ENCODE peak calls at places on chromosomes 6 and 20, in five cellular contexts. G is fibroblast of lung, V is mesothelial cell of epicardium, P is RWPE1, E is suprapubic skin. B is an unnamed sample.

GRCh38 chr20:43721429-43722152 is 5.2 kb downstream of the GTSF1L start:
- DNase-seq in G (no peak), V (no peak), P (no peak), E (no peak), B (no peak)

GRCh38 chr6:85461806-85462185 is 11.9 kb downstream of the NT5E start:
- DNase-seq in G (no peak), V (no peak), P (no peak), E (no peak), B (no peak)

GRCh38 chr6:138498575-138499302 is 555 bp downstream of the NHSL1 start:
- DNase-seq in G (peak; percentile 41), V (no peak), P (no peak), E (no peak), B (no peak)

GRCh38 chr6:27795697-27796494 is 116.3 kb downstream of the OR2B2 start:
- DNase-seq in G (peak; percentile 79), V (no peak), P (peak; percentile 74), E (no peak), B (no peak)

GRCh38 chr6:67676892-67677291 is 958.2 kb upstream of the ADGRB3 start:
- DNase-seq in G (no peak), V (no peak), P (no peak), E (no peak), B (no peak)

GRCh38 chr6:39684790-39685485 is 40.3 kb downstream of the KIF6 start:
- DNase-seq in G (peak; percentile 41), V (no peak), P (no peak), E (no peak), B (no peak)

GRCh38 chr6:63573899-63574553 is 1.7 kb downstream of the LOC128125822 start:
- DNase-seq in G (peak; percentile 58), V (no peak), P (no peak), E (no peak), B (no peak)

GRCh38 chr20:47816487-47817451 is 31.5 kb upstream of the SULF2 start:
- DNase-seq in G (no peak), V (no peak), P (no peak), E (no peak), B (peak; percentile 53)

GRCh38 chr6:153947817-153948447 is 91.1 kb upstream of the OPRM1 start:
- DNase-seq in G (no peak), V (peak; percentile 44), P (peak; percentile 5), E (no peak), B (no peak)

GRCh38 chr20:19401096-19401495 is 188.7 kb downstream of the SLC24A3 start:
- DNase-seq in G (no peak), V (no peak), P (no peak), E (no peak), B (no peak)

GRCh38 chr20:57622201-57622570 is 2.0 kb upstream of the ZBP1 start:
- DNase-seq in G (no peak), V (no peak), P (no peak), E (no peak), B (no peak)
- TF ChIP-seq CTCF in G (no peak), V (no peak), P (no peak), E (no peak), B (no peak)

GRCh38 chr20:57594092-57594911 is 25.9 kb downstream of the ZBP1 start:
- DNase-seq in G (peak; percentile 11), V (peak; percentile 76), P (peak; percentile 77), E (no peak), B (no peak)
- TF ChIP-seq CTCF in G (peak; percentile 68), V (peak; percentile 97), P (peak; percentile 97), E (peak; percentile 67), B (peak; percentile 97)

DNA sequence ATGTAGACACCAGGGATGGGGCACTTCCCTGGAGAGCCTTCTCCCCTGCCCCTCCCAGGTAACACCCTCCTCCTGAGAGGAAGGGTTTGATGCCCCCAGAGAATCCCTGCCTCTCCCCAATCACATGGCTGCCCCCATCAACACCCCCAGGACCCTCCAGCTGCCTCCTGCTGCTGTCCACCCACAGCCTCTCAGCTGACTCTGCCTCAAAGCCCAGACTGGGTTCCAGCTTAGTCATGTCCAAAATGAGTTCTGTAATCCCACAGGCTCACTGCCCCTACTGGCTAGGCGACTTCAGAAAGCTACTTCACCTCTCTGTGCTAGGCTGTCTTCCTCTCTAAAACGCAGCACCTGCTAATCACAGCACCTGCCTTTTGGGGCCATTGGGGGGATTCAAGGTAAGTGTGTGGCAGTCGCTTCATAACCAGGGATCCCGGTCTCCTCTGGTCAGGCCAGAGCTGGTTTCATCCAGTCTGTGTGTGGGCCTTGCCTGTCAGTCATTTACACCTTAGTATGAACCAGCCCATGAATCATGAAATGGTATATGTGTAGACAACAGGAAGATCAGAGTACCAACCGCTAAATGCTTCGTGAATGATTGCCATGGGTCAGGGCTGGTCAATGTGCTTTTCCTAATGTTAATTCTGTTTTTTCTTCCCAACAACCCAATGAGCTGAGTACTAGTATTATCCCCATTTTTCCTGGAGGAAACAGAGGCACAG is 40.4 kb downstream of the TFEB start:
- DNase-seq in G (peak; percentile 53), V (no peak), P (no peak), E (no peak), B (no peak)
- TF ChIP-seq CTCF in G (no peak), V (no peak), P (no peak), E (no peak), B (no peak)

DNA sequence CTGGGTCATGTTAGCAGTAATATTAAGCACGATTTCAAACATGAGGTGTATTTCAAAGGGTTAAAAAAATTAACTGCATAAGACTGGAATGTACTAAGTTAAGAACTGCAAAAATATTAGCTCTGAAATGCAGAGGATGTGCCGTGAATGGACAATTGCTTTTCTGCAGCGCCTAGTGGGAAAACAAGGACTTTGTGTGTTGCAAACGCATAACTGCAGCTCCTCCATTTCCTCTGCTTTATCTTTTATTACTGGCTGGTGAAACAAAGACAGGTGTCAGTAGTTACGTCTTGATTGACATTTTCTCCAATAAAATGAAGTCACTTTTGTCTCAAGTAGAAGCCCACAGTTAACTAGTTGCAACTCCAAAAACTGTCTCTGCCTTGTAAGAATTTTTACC is 1.7 kb downstream of the PDE7B start:
- DNase-seq in G (peak; percentile 36), V (no peak), P (no peak), E (no peak), B (no peak)
- TF ChIP-seq CTCF in G (no peak), V (no peak), P (no peak), E (no peak), B (no peak)

DNA sequence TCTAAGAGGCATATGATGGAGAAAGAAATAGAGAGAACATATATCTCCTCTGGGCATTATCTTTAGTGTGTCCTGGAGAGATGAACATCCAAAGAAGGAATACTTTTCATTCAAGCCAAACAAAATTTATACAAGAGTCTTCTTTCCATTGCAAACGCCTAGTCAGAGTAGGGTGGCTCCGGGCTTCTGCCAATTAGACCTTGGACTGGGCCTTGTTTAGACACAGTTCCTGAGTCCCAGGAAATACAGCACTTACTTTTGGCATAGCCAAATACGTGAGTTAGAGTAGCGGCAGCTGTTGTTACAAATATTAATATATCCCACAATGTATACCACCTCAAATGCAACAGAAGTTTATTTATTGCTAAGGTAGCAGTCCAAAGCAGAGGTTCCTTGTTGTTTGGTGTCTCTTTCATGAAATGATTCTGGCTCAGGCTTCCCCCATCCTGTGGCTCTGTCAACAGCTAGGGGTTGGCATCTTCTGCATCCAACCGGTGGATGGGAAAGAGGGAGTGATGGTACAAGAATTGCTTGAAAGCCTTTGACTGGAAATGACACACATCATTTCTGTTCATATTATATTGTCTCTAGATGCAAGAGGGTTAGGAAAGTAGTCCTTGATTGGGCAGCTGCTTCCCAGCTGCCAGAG is 148.0 kb upstream of the SPACA1 start:
- DNase-seq in G (no peak), V (no peak), P (no peak), E (no peak), B (no peak)
- TF ChIP-seq CTCF in G (no peak), V (no peak), P (no peak), E (no peak), B (no peak)